ENCODE peak calls at places on chromosomes 7 and 10, in ten cellular contexts. J is iris pigment epithelial cell; K is endothelial cell of umbilical vein; Y is central memory CD8-positive, alpha-beta T cell; B is NCI-H2171 treated with DMSO at 0.1 percent for 48 hours; M is heart left ventricle; V is GM23338; W is EH; X is CD4-positive, alpha-beta memory T cell; Q is left cardiac atrium. T is an unnamed sample.
A peak's percentile ranks its signal among the peaks of the same experiment; 100 is the strongest.

GRCh38 chr7:73615886-73616285 is 8.4 kb downstream of the MLXIPL start:
- DNase-seq in J (peak; percentile 17), K (no peak), Y (no peak), B (peak; percentile 73), M (no peak), V (peak; percentile 59), W (peak; percentile 29), X (no peak), Q (no peak), T (no peak)

GRCh38 chr10:3143366-3143765 is 29.2 kb downstream of the PITRM1 start:
- DNase-seq in J (no peak), K (no peak), Y (no peak), B (no peak), M (no peak), V (no peak), W (no peak), X (no peak), Q (no peak), T (no peak)

GRCh38 chr7:98976396-98977185 is 98.3 kb downstream of the TRRAP start:
- DNase-seq in J (no peak), K (no peak), Y (no peak), B (no peak), M (no peak), V (no peak), W (no peak), X (no peak), Q (no peak), T (no peak)

GRCh38 chr7:67823345-67823744 is 826.7 kb downstream of the TYW1 start:
- DNase-seq in J (no peak), K (no peak), Y (no peak), B (no peak), M (no peak), V (no peak), W (no peak), X (no peak), Q (no peak), T (no peak)

GRCh38 chr7:47546728-47547494 is 35.0 kb downstream of the TNS3 start:
- DNase-seq in J (no peak), K (no peak), Y (no peak), B (no peak), M (no peak), V (no peak), W (no peak), X (no peak), Q (no peak), T (no peak)

GRCh38 chr7:96331233-96331632 is 9.3 kb upstream of the SLC25A13 start:
- DNase-seq in J (no peak), K (no peak), Y (no peak), B (no peak), M (no peak), V (no peak), W (no peak), X (no peak), Q (no peak), T (peak; percentile 79)

GRCh38 chr10:51629969-51630617 is 69.3 kb downstream of the CSTF2T start:
- DNase-seq in J (no peak), K (no peak), Y (no peak), B (no peak), M (no peak), V (no peak), W (no peak), X (no peak), Q (no peak), T (no peak)

GRCh38 chr7:105304040-105304895 is 84.5 kb downstream of the SRPK2 start:
- DNase-seq in J (peak; percentile 68), K (no peak), Y (no peak), B (no peak), M (no peak), V (no peak), W (peak; percentile 64), X (no peak), Q (no peak), T (peak; percentile 67)

GRCh38 chr7:104862719-104863118 is 151.3 kb upstream of the KMT2E start:
- DNase-seq in J (no peak), K (no peak), Y (no peak), B (peak; percentile 5), M (no peak), V (peak; percentile 74), W (peak; percentile 19), X (no peak), Q (no peak), T (peak; percentile 30)

GRCh38 chr10:45265995-45266394 is 49.4 kb downstream of the OR13A1 start:
- DNase-seq in J (no peak), K (no peak), Y (no peak), B (no peak), M (no peak), V (peak; percentile 8), W (no peak), X (no peak), Q (no peak), T (no peak)

GRCh38 chr10:87771871-87772500 is 46.0 kb downstream of the ATAD1 start:
- DNase-seq in J (peak; percentile 32), K (peak; percentile 57), Y (no peak), B (peak; percentile 26), M (no peak), V (peak; percentile 69), W (peak; percentile 46), X (peak; percentile 10), Q (no peak), T (peak; percentile 59)

GRCh38 chr10:54402576-54402975 is 398.5 kb downstream of the PCDH15 start:
- DNase-seq in J (peak; percentile 3), K (peak; percentile 53), Y (no peak), B (no peak), M (no peak), V (peak; percentile 71), W (no peak), X (no peak), Q (no peak), T (peak; percentile 76)